ENCODE peak calls at places on chromosomes 4 and X, in four cellular contexts. S is K562, A is H1, Z is GM12878. R is an unnamed sample.
A peak's percentile ranks its signal among the peaks of the same experiment; 100 is the strongest.

GRCh38 chr4:139554726-139555072 is 1.3 kb downstream of the SETD7 start:
- DNase-seq in S (no peak), A (no peak), Z (no peak), R (no peak)

GRCh38 chr4:1237981-1238675 is 10.8 kb downstream of the CTBP1 start:
- DNase-seq in A (no peak), Z (no peak), S (no peak), R (no peak)

GRCh38 chr4:2794707-2795557 is 2.0 kb downstream of the SH3BP2 start:
- DNase-seq in S (no peak), A (no peak), Z (no peak), R (no peak)

GRCh38 chrX:109760922-109761250 is 27.8 kb upstream of the ACSL4 start:
- DNase-seq in Z (no peak), S (no peak), A (no peak), R (no peak)

GRCh38 chrX:105018865-105019264 is 201.6 kb downstream of the TEX13A start:
- DNase-seq in Z (no peak), S (no peak), A (no peak), R (no peak)

GRCh38 chrX:23699636-23700194 is 32.4 kb downstream of the PRDX4 start:
- DNase-seq in A (no peak), Z (no peak), S (peak; percentile 56), R (no peak)

GRCh38 chr4:3703677-3704521 is 62.3 kb upstream of the ADRA2C start:
- DNase-seq in Z (no peak), A (no peak), S (no peak), R (no peak)

GRCh38 chrX:44308869-44309268 is 34.6 kb downstream of the EFHC2 start:
- DNase-seq in Z (no peak), S (no peak), A (no peak), R (no peak)

GRCh38 chr4:81807927-81808672 is 336.4 kb upstream of the RASGEF1B start:
- DNase-seq in Z (no peak), S (no peak), A (no peak), R (no peak)

GRCh38 chr4:65943076-65943475 is 272.8 kb upstream of the EPHA5 start:
- DNase-seq in A (peak; percentile 44), Z (no peak), S (no peak), R (no peak)

GRCh38 chr4:129138762-129139496 is 43.0 kb downstream of the C4orf33 start:
- DNase-seq in Z (no peak), A (no peak), S (no peak), R (no peak)
- TF ChIP-seq EGR1 in Z (no peak), A (no peak), S (no peak), R (no peak)

GRCh38 chr4:79364048-79364447 is 38.2 kb upstream of the NAA11 start:
- DNase-seq in A (no peak), Z (no peak), S (no peak), R (no peak)
- TF ChIP-seq EGR1 in A (no peak), Z (no peak), S (no peak), R (no peak)

GRCh38 chrX:55335296-55335695 is 70.6 kb upstream of the PAGE3 start:
- DNase-seq in S (no peak), A (no peak), Z (no peak), R (no peak)
- TF ChIP-seq EGR1 in S (no peak), A (no peak), Z (no peak), R (no peak)

GRCh38 chrX:9926002-9926401 is 41.2 kb upstream of the CLDN34 start:
- DNase-seq in A (no peak), Z (no peak), S (no peak), R (no peak)
- TF ChIP-seq EGR1 in A (no peak), Z (no peak), S (no peak), R (no peak)

R was measured in HCT116.